ENCODE peak calls at places on chromosomes 11 and 22, in seven cellular contexts. W, J, C, H, I, R and P are unnamed samples.

GRCh38 chr11:13335319-13335718 is 57.7 kb downstream of the BMAL1 start:
- DNase-seq in W (peak), J (peak), C (peak), H (no peak), I (peak), R (peak), P (peak)

GRCh38 chr11:120400564-120401364 is 64.6 kb downstream of the ARHGEF12 start:
- DNase-seq in W (no peak), J (no peak), C (peak), H (no peak), I (no peak), R (no peak), P (peak)

GRCh38 chr11:65786786-65787636 is at the start of gene OVOL1:
- DNase-seq in W (no peak), J (no peak), C (no peak), H (no peak), I (peak), R (no peak), P (no peak)

GRCh38 chr22:23509571-23510302 is 70.4 kb downstream of the IGLL1 start:
- DNase-seq in W (no peak), J (no peak), C (no peak), H (no peak), I (no peak), R (no peak), P (peak)

GRCh38 chr11:76124905-76125566 is 81.3 kb downstream of the WNT11 start:
- DNase-seq in W (no peak), J (no peak), C (no peak), H (no peak), I (peak), R (no peak), P (no peak)

GRCh38 chr11:70331901-70332300 is 61.4 kb downstream of the PPFIA1 start:
- DNase-seq in W (no peak), J (no peak), C (no peak), H (no peak), I (no peak), R (no peak), P (no peak)

GRCh38 chr22:46795140-46795539 is 32.7 kb downstream of the TBC1D22A start:
- DNase-seq in W (no peak), J (no peak), C (no peak), H (no peak), I (no peak), R (no peak), P (no peak)

GRCh38 chr11:131254254-131254653 is 116.2 kb upstream of the NTM start:
- DNase-seq in W (no peak), J (no peak), C (no peak), H (no peak), I (no peak), R (no peak), P (no peak)

GRCh38 chr11:77879218-77879617 is 58.3 kb downstream of the AAMDC start:
- DNase-seq in W (no peak), J (no peak), C (no peak), H (no peak), I (no peak), R (no peak), P (peak)

GRCh38 chr11:64809781-64810241 is 540 bp downstream of the MEN1 start:
- DNase-seq in W (no peak), J (peak), C (no peak), H (no peak), I (peak), R (no peak), P (no peak)

GRCh38 chr11:65791719-65792213 is 4.9 kb downstream of the OVOL1 start:
- DNase-seq in W (peak), J (no peak), C (no peak), H (no peak), I (peak), R (peak), P (no peak)

GRCh38 chr22:47602732-47603131 is 840.3 kb downstream of the TBC1D22A start:
- DNase-seq in W (no peak), J (no peak), C (no peak), H (no peak), I (no peak), R (no peak), P (no peak)

GRCh38 chr11:108432783-108433182 is 34.5 kb downstream of the C11orf65 start:
- DNase-seq in W (no peak), J (no peak), C (no peak), H (no peak), I (no peak), R (no peak), P (peak)

GRCh38 chr11:44765676-44766075 is 38.9 kb downstream of the TSPAN18 start:
- DNase-seq in W (no peak), J (no peak), C (no peak), H (no peak), I (no peak), R (no peak), P (no peak)

GRCh38 chr11:70720291-70720690 is 322.0 kb downstream of the CTTN start:
- DNase-seq in W (no peak), J (no peak), C (no peak), H (no peak), I (no peak), R (no peak), P (no peak)

GRCh38 chr11:72599325-72600117 is 74.7 kb downstream of the PDE2A start:
- DNase-seq in W (no peak), J (no peak), C (no peak), H (no peak), I (no peak), R (no peak), P (no peak)